ENCODE peak calls at places on chromosomes 1 and 21, in seven cellular contexts. H is neuronal stem cell, P is IMR-90, I is H9, V is mesenchymal stem cell, F is trophoblast cell, Z is H1. T is an unnamed sample.

GRCh38 chr1:64920936-64921589 is 45.3 kb downstream of the JAK1 start:
- DNase-seq in P (peak), V (no peak), F (no peak), H (no peak), Z (no peak), I (no peak), T (no peak)

GRCh38 chr1:77542784-77543183 is 139.7 kb downstream of the ZZZ3 start:
- DNase-seq in F (no peak), P (peak), V (no peak), I (no peak), Z (no peak), H (no peak), T (no peak)

GRCh38 chr1:117512728-117513321 is 93.0 kb upstream of the TENT5C start:
- DNase-seq in Z (no peak), H (peak), P (peak), I (no peak), V (peak), F (no peak), T (no peak)

GRCh38 chr1:226660410-226661182 is 78.5 kb downstream of the ITPKB start:
- DNase-seq in F (no peak), H (no peak), I (no peak), Z (no peak), P (no peak), V (no peak), T (no peak)

GRCh38 chr1:119739150-119739549 is 27.4 kb downstream of the PHGDH start:
- DNase-seq in I (no peak), Z (no peak), P (no peak), F (no peak), H (no peak), V (no peak), T (no peak)

GRCh38 chr1:230441630-230442029 is 15.5 kb upstream of the PGBD5 start:
- DNase-seq in H (no peak), I (peak), P (no peak), Z (peak), F (no peak), V (no peak), T (peak)

GRCh38 chr1:50038235-50038809 is 14.6 kb upstream of the AGBL4 start:
- DNase-seq in Z (no peak), H (no peak), F (no peak), P (no peak), V (no peak), I (no peak), T (no peak)

GRCh38 chr1:7478797-7479499 is 292.1 kb upstream of the VAMP3 start:
- DNase-seq in P (peak), F (peak), I (no peak), Z (no peak), V (peak), H (no peak), T (no peak)

GRCh38 chr21:46323227-46323709 is 402 bp downstream of the C21orf58 start:
- DNase-seq in P (no peak), Z (no peak), F (no peak), H (no peak), V (peak), I (no peak), T (no peak)

GRCh38 chr1:202034683-202035462 is 24.5 kb downstream of the ELF3 start:
- DNase-seq in H (no peak), V (peak), F (peak), I (no peak), P (peak), Z (no peak), T (peak)

GRCh38 chr1:31795801-31796621 is 19.8 kb downstream of the SPOCD1 start:
- DNase-seq in P (peak), F (no peak), V (peak), I (no peak), H (no peak), Z (no peak), T (no peak)

GRCh38 chr1:226990133-226990716 is 50.1 kb downstream of the COQ8A start:
- DNase-seq in H (no peak), V (no peak), I (no peak), Z (no peak), F (no peak), P (no peak), T (no peak)

GRCh38 chr21:30590297-30590696 is at the start of gene KRTAP22-2:
- DNase-seq in F (no peak), H (no peak), Z (no peak), I (no peak), V (no peak), P (no peak), T (no peak)

GRCh38 chr21:46100426-46100825 is 2.5 kb downstream of the COL6A2 start:
- DNase-seq in H (no peak), Z (no peak), F (no peak), P (peak), V (peak), I (no peak), T (no peak)

DNA sequence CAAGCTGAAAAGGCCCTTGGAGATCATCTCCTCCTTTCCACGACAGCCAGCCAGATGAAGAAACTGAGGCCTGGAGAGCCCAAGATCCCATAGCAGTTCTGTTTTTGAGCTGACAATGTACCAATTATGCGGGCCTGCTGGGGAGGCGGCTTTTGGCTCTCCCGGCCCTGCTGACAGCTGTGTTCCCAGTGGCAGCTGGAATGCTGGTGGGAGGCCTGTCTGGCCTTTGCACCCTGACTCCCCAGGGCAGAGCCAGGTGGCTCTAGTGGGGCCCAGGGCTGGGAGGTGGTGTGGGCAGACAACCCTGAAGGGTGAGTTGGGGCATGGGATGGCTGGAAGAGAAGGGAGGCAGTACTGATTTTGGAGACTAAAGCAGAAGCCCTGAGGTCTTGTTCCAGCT is 30.7 kb upstream of the WASF2 start:
- DNase-seq in H (no peak), I (no peak), Z (no peak), V (no peak), F (no peak), P (no peak), T (no peak)
- H2BK5ac ChIP-seq in H (no peak), I (no peak), Z (no peak), V (no peak), F (no peak), P (no peak), T (no peak)

GRCh38 chr1:152878042-152878441 is at the start of gene SMCP:
- DNase-seq in H (no peak), I (no peak), V (no peak), F (no peak), Z (peak), P (no peak), T (peak)

GRCh38 chr1:152879559-152880198 is 1.6 kb downstream of the SMCP start:
- DNase-seq in F (no peak), I (no peak), H (no peak), Z (no peak), V (no peak), P (no peak), T (no peak)

GRCh38 chr1:152880316-152880715 is 2.2 kb downstream of the SMCP start:
- DNase-seq in Z (no peak), I (no peak), F (no peak), P (no peak), V (no peak), H (no peak), T (no peak)

GRCh38 chr1:152873495-152873894 is 4.6 kb upstream of the SMCP start:
- DNase-seq in H (no peak), V (no peak), Z (no peak), P (peak), F (no peak), I (no peak), T (no peak)

GRCh38 chr1:152876827-152877226 is 1.3 kb upstream of the SMCP start:
- DNase-seq in H (no peak), F (no peak), Z (no peak), V (no peak), I (no peak), P (no peak), T (no peak)
- H3K4ac ChIP-seq in H (no peak), F (no peak), Z (no peak), V (no peak), I (no peak), P (no peak), T (no peak)

DNA sequence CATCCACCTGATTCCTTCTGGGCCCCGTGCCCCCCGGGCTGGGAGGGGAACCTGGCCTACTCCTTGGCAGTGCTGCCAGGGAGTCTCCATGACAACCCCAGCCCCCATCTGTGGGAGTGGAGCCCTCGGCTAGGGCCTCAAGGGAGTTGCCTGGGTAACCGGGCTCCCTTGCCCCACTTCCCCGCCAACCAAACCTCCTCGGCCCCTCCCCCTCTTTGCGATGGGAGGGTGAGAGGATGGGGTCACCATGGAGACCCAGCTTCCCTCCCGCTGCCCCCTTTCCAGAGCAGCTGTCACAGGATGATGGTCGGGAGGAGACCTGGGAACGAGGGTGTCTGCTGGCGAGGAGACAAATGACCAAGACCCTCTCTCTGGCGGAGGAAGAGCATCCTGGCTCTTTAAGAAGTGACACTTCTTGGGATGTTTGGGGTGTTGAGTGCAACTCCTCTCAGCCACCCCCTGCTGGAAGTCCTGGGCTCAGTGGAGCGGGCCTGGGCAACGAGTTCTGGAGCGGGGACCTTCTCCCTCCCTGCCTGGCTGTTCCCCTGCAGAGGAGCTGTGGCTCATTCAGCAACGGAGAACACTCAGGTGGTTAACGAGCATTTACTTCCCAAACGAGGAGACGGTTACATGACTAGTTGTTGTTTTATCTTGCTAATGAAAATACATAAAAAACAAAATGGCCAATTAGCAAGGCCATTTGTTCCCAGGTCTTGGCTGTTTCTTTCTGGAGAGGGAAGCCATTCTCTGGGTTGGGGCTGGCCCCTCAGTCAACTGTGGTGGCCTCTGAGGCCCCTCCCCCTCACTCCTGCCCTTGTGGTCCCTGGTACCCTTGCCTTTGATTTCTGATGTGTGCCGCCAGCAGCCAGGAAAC is 82.8 kb downstream of the UBIAD1 start:
- DNase-seq in F (no peak), H (no peak), Z (peak), I (peak), V (no peak), P (no peak), T (peak)
- H2BK5ac ChIP-seq in F (no peak), H (no peak), Z (peak), I (no peak), V (no peak), P (no peak), T (no peak)

GRCh38 chr1:28240024-28240423 is 4.1 kb downstream of the ATP5IF1 start:
- DNase-seq in F (no peak), P (no peak), H (no peak), I (no peak), V (no peak), Z (no peak), T (no peak)
- H3K4ac ChIP-seq in F (no peak), P (no peak), H (no peak), I (no peak), V (no peak), Z (no peak), T (no peak)

DNA sequence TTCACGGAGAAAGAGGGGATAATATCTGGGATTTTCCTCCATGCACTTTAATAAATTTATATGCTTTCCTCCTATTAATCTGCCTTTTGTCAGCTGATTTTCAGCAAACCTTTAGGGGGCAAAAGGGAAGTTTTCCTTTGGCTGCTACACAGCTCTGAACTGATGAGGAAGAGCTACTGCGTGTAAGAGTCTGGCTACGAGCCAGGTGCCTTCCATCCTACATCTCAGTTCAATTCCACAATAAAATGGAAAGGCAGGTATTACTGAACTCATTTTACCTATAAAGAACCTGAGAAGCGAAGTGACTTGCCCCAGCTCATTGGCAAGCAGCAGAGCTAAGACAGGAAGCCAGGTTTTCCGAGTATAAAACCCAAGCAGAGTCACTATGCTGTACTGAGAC is 28.2 kb upstream of the ZNF326 start:
- DNase-seq in V (no peak), Z (no peak), P (no peak), F (no peak), H (no peak), I (no peak), T (no peak)
- H2BK5ac ChIP-seq in V (no peak), Z (no peak), P (no peak), F (no peak), H (no peak), I (no peak), T (no peak)

DNA sequence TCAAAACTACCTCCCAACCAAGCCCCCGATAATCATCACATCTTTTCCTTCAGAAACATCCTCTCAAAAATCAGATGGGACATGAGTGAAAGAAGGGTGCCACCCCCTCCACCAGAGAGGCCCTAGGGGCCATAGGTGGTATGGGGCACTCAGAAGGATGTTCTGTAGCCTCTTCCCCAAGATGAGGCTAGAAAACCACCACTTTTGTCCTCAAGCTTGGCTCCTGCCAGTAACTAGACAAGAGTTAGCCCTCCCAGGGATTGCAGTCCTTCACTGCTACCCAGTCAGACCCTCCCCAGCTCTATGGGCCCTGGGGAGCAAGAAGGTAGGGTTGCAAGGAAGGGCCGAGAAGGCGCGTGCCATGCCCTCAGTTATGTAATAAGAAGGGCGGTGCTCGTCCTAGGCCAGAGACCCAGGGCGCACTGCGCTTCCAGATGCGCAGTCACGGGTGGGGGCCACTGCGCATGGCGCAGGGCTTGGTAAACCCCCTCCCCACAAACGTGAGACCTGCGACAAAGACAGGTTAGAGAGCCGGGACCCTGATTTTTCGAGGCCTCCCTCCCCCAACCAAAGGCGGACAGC is 69.7 kb downstream of the CD46 start:
- DNase-seq in V (no peak), I (no peak), F (no peak), P (no peak), Z (no peak), H (no peak), T (no peak)
- H3K4ac ChIP-seq in V (no peak), I (no peak), F (no peak), P (no peak), Z (no peak), H (no peak), T (no peak)

DNA sequence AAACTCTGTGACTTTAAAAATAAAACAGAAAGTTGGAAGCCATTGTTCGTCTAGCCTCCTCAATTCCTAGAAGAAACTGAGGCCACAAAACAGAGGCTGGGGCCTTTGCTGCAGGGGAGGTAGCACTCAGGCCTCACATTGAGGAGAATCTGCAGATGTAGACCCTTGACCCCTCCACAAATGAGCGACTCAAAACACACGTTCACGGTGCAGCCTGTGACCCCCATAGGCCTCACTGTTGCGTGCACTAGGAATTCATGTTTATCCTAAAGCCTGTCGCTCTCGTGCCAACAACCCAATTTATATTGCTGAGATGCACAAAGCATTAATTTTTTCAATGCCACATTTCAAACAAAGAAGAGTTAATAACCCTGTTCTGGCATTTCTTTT is 5.6 kb downstream of the TMEM51 start:
- DNase-seq in H (no peak), V (peak), P (peak), I (no peak), Z (no peak), F (no peak), T (no peak)
- H2BK5ac ChIP-seq in H (no peak), V (no peak), P (peak), I (no peak), Z (no peak), F (no peak), T (no peak)

DNA sequence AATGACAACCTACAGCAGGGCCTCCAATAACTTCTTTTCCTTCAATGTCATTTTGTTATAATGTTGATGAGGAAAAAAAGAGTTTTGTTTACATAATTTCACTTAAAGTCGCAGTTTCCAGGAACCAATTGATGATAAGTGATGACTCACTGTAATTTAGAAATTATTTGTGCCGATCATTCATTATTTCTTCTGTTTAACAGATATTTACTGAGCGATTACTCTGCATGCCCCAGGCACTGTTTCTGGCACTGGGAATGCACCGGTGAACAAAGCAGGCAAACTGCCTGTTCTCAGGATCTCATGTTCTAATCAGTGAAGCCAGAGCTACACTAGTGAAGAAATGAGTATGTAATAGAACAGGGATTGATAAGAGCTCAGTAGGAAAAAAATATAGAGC is 403.4 kb downstream of the NTNG1 start:
- DNase-seq in F (no peak), H (no peak), V (no peak), Z (no peak), I (no peak), P (no peak), T (no peak)
- H3K4ac ChIP-seq in F (no peak), H (no peak), V (no peak), Z (no peak), I (no peak), P (no peak), T (no peak)

GRCh38 chr1:14403961-14404645 is 194.4 kb upstream of the KAZN start:
- DNase-seq in P (no peak), F (peak), H (no peak), V (no peak), Z (no peak), I (peak), T (no peak)
- H2BK5ac ChIP-seq in P (no peak), F (no peak), H (no peak), V (no peak), Z (peak), I (no peak), T (no peak)

GRCh38 chr1:96991261-96991660 is 269.7 kb downstream of the PTBP2 start:
- DNase-seq in V (no peak), I (no peak), H (no peak), P (no peak), Z (no peak), F (no peak), T (no peak)

GRCh38 chr1:96992871-96993270 is 271.3 kb downstream of the PTBP2 start:
- DNase-seq in I (no peak), P (peak), Z (no peak), V (peak), F (no peak), H (no peak), T (no peak)

GRCh38 chr1:96983866-96984265 is 262.3 kb downstream of the PTBP2 start:
- DNase-seq in H (no peak), V (no peak), F (no peak), I (no peak), P (no peak), Z (no peak), T (no peak)

GRCh38 chr1:96987186-96987703 is 265.7 kb downstream of the PTBP2 start:
- DNase-seq in F (no peak), I (no peak), Z (no peak), H (no peak), P (peak), V (no peak), T (no peak)
- H3K4ac ChIP-seq in F (no peak), I (no peak), Z (no peak), H (no peak), P (no peak), V (no peak), T (no peak)